ENCODE peak calls at places on chromosomes 3 and 15, in eight cellular contexts. One of them, this sample, is unnamed.

GRCh38 chr15:59199775-59200465 is 6.7 kb upstream of the LDHAL6B start:
- DNase-seq in OCI-LY7: no peak
- DNase-seq in dorsolateral prefrontal cortex: no peak
- DNase-seq in breast epithelium: no peak
- DNase-seq in Panc1: peak
- DNase-seq in right atrium auricular region: no peak
- DNase-seq in neural progenitor cell: no peak
- DNase-seq in heart left ventricle: no peak
- DNase-seq in this sample: peak

GRCh38 chr3:127975630-127976029 is 60.6 kb downstream of the KBTBD12 start:
- DNase-seq in right atrium auricular region: no peak
- DNase-seq in Panc1: no peak
- DNase-seq in breast epithelium: no peak
- DNase-seq in OCI-LY7: no peak
- DNase-seq in neural progenitor cell: no peak
- DNase-seq in heart left ventricle: no peak
- DNase-seq in dorsolateral prefrontal cortex: no peak
- DNase-seq in this sample: no peak

GRCh38 chr15:63970723-63971426 is 75.4 kb downstream of the DAPK2 start:
- DNase-seq in OCI-LY7: no peak
- DNase-seq in neural progenitor cell: no peak
- DNase-seq in breast epithelium: no peak
- DNase-seq in dorsolateral prefrontal cortex: no peak
- DNase-seq in right atrium auricular region: peak
- DNase-seq in heart left ventricle: no peak
- DNase-seq in Panc1: no peak
- DNase-seq in this sample: no peak

GRCh38 chr3:9676780-9677179 is 26.9 kb upstream of the CPNE9 start:
- DNase-seq in OCI-LY7: no peak
- DNase-seq in neural progenitor cell: no peak
- DNase-seq in right atrium auricular region: no peak
- DNase-seq in dorsolateral prefrontal cortex: no peak
- DNase-seq in Panc1: no peak
- DNase-seq in breast epithelium: no peak
- DNase-seq in heart left ventricle: no peak
- DNase-seq in this sample: no peak

GRCh38 chr15:49103002-49103401 is 52.4 kb downstream of the COPS2 start:
- DNase-seq in Panc1: no peak
- DNase-seq in right atrium auricular region: no peak
- DNase-seq in dorsolateral prefrontal cortex: no peak
- DNase-seq in heart left ventricle: no peak
- DNase-seq in breast epithelium: no peak
- DNase-seq in neural progenitor cell: no peak
- DNase-seq in OCI-LY7: no peak
- DNase-seq in this sample: no peak

GRCh38 chr15:56783156-56783856 is 50.0 kb upstream of the ZNF280D start:
- DNase-seq in heart left ventricle: no peak
- DNase-seq in right atrium auricular region: no peak
- DNase-seq in dorsolateral prefrontal cortex: no peak
- DNase-seq in breast epithelium: no peak
- DNase-seq in OCI-LY7: no peak
- DNase-seq in Panc1: no peak
- DNase-seq in neural progenitor cell: no peak
- DNase-seq in this sample: no peak

GRCh38 chr15:57640935-57641682 is 49.4 kb downstream of the MYZAP start:
- DNase-seq in OCI-LY7: peak
- DNase-seq in breast epithelium: no peak
- DNase-seq in Panc1: no peak
- DNase-seq in right atrium auricular region: no peak
- DNase-seq in heart left ventricle: no peak
- DNase-seq in neural progenitor cell: peak
- DNase-seq in dorsolateral prefrontal cortex: no peak
- DNase-seq in this sample: peak

GRCh38 chr3:148880681-148881080 is 15.6 kb downstream of the CPA3 start:
- DNase-seq in dorsolateral prefrontal cortex: no peak
- DNase-seq in OCI-LY7: peak
- DNase-seq in Panc1: no peak
- DNase-seq in neural progenitor cell: peak
- DNase-seq in heart left ventricle: no peak
- DNase-seq in right atrium auricular region: no peak
- DNase-seq in breast epithelium: no peak
- DNase-seq in this sample: no peak

GRCh38 chr3:159620873-159621272 is 367.8 kb upstream of the IL12A start:
- DNase-seq in heart left ventricle: no peak
- DNase-seq in dorsolateral prefrontal cortex: no peak
- DNase-seq in right atrium auricular region: no peak
- DNase-seq in breast epithelium: no peak
- DNase-seq in neural progenitor cell: no peak
- DNase-seq in OCI-LY7: no peak
- DNase-seq in Panc1: peak
- DNase-seq in this sample: peak

GRCh38 chr3:9211155-9211950 is 38.1 kb downstream of the SRGAP3 start:
- DNase-seq in heart left ventricle: no peak
- DNase-seq in dorsolateral prefrontal cortex: no peak
- DNase-seq in neural progenitor cell: no peak
- DNase-seq in right atrium auricular region: no peak
- DNase-seq in breast epithelium: no peak
- DNase-seq in OCI-LY7: no peak
- DNase-seq in Panc1: no peak
- DNase-seq in this sample: no peak

GRCh38 chr3:158539414-158540014 is 31.5 kb upstream of the MLF1 start:
- DNase-seq in dorsolateral prefrontal cortex: no peak
- DNase-seq in breast epithelium: no peak
- DNase-seq in neural progenitor cell: peak
- DNase-seq in OCI-LY7: peak
- DNase-seq in heart left ventricle: no peak
- DNase-seq in Panc1: peak
- DNase-seq in right atrium auricular region: no peak
- DNase-seq in this sample: peak

GRCh38 chr15:82877825-82878224 is 68.4 kb downstream of the WHAMM start:
- DNase-seq in OCI-LY7: no peak
- DNase-seq in Panc1: no peak
- DNase-seq in right atrium auricular region: no peak
- DNase-seq in dorsolateral prefrontal cortex: no peak
- DNase-seq in neural progenitor cell: no peak
- DNase-seq in heart left ventricle: no peak
- DNase-seq in breast epithelium: no peak
- DNase-seq in this sample: no peak

GRCh38 chr3:65919841-65920240 is 118.9 kb downstream of the MAGI1 start:
- DNase-seq in OCI-LY7: no peak
- DNase-seq in Panc1: no peak
- DNase-seq in right atrium auricular region: no peak
- DNase-seq in dorsolateral prefrontal cortex: no peak
- DNase-seq in neural progenitor cell: no peak
- DNase-seq in breast epithelium: no peak
- DNase-seq in heart left ventricle: no peak
- DNase-seq in this sample: no peak

GRCh38 chr3:121998030-121998580 is 23.9 kb downstream of the ILDR1 start:
- DNase-seq in breast epithelium: no peak
- DNase-seq in right atrium auricular region: no peak
- DNase-seq in dorsolateral prefrontal cortex: no peak
- DNase-seq in OCI-LY7: peak
- DNase-seq in Panc1: no peak
- DNase-seq in neural progenitor cell: no peak
- DNase-seq in heart left ventricle: no peak
- DNase-seq in this sample: no peak

GRCh38 chr15:40038267-40038653 is 721 bp downstream of the SRP14 start:
- DNase-seq in OCI-LY7: no peak
- DNase-seq in right atrium auricular region: no peak
- DNase-seq in Panc1: no peak
- DNase-seq in dorsolateral prefrontal cortex: no peak
- DNase-seq in heart left ventricle: no peak
- DNase-seq in breast epithelium: no peak
- DNase-seq in neural progenitor cell: no peak
- DNase-seq in this sample: no peak

GRCh38 chr3:145272684-145273083 is 888.3 kb downstream of the PLOD2 start:
- DNase-seq in heart left ventricle: no peak
- DNase-seq in Panc1: no peak
- DNase-seq in neural progenitor cell: no peak
- DNase-seq in OCI-LY7: no peak
- DNase-seq in breast epithelium: no peak
- DNase-seq in right atrium auricular region: no peak
- DNase-seq in dorsolateral prefrontal cortex: no peak
- DNase-seq in this sample: no peak

GRCh38 chr3:10706156-10707088 is 109.6 kb upstream of the SLC6A11 start:
- DNase-seq in right atrium auricular region: no peak
- DNase-seq in neural progenitor cell: peak
- DNase-seq in breast epithelium: no peak
- DNase-seq in dorsolateral prefrontal cortex: no peak
- DNase-seq in heart left ventricle: no peak
- DNase-seq in OCI-LY7: peak
- DNase-seq in Panc1: no peak
- DNase-seq in this sample: no peak

DNA sequence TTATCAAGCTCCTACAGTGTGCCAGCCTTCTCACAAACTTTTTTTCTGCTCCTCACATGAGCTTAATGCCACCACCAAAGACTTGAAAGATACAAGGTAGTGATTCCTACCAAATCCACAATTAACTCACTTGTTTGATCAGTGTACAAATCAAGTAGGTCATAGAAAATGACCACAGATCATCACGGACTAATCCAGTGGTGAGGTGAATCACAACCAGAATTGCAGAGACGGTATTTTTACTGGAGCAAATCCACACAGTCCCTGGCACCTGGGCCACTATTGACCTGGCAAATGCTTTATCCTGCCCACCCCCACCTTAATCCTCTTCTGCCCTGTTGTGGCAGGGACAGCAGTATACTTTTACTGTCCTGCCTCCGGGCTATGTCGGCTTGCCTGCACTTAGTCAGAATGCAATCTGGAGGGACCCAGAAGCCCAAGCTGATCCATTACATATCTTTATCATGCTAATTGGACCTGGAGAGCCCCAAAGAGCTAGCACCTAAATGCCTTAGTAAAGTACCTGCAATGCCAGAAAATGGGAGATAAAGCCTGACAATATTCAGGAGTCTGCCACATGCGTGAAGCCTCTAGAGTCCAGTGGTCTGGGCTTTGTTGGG is 83.9 kb upstream of the CDV3 start:
- DNase-seq in right atrium auricular region: no peak
- DNase-seq in neural progenitor cell: no peak
- DNase-seq in Panc1: no peak
- DNase-seq in breast epithelium: no peak
- DNase-seq in OCI-LY7: no peak
- DNase-seq in dorsolateral prefrontal cortex: no peak
- DNase-seq in heart left ventricle: no peak
- DNase-seq in this sample: no peak
- H3K27ac ChIP-seq in right atrium auricular region: no peak
- H3K27ac ChIP-seq in neural progenitor cell: no peak
- H3K27ac ChIP-seq in Panc1: peak
- H3K27ac ChIP-seq in breast epithelium: no peak
- H3K27ac ChIP-seq in OCI-LY7: peak
- H3K27ac ChIP-seq in dorsolateral prefrontal cortex: no peak
- H3K27ac ChIP-seq in heart left ventricle: no peak
- H3K27ac ChIP-seq in this sample: no peak

DNA sequence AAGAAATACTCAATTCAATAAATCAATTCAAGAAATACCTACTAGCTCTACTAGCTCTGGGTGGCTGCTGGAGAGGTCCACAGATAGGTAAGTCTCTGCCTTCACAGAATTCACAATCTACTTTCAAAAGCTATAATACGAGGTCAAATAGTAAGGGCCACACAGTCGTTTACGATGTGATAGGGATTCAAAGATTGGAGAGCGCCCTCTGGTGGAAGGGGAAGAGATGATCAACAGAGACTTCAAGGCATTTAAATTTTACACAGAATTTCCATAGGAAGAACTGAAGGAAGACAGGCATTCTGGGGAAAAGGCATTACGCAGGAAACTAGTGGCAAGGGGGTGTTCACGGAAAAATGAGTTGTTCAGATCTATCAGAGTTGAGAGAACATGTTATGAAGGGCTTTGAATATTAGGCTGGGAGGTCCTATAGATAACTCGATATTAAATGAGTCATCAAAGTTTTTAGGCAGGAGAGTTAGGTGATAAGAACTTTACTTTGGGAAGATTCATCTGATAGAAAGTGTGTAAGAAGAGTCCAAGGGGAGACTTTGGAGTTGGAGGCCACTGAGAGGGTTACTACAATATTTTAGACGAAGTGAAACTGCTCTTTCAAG is 128.8 kb downstream of the FRMD5 start:
- DNase-seq in neural progenitor cell: peak
- DNase-seq in OCI-LY7: peak
- DNase-seq in Panc1: peak
- DNase-seq in right atrium auricular region: no peak
- DNase-seq in dorsolateral prefrontal cortex: peak
- DNase-seq in breast epithelium: no peak
- DNase-seq in heart left ventricle: no peak
- DNase-seq in this sample: peak
- TF ChIP-seq CTCF in neural progenitor cell: peak
- TF ChIP-seq CTCF in OCI-LY7: peak
- TF ChIP-seq CTCF in Panc1: peak
- TF ChIP-seq CTCF in right atrium auricular region: peak
- TF ChIP-seq CTCF in dorsolateral prefrontal cortex: peak
- TF ChIP-seq CTCF in breast epithelium: peak
- TF ChIP-seq CTCF in heart left ventricle: peak
- TF ChIP-seq CTCF in this sample: peak

DNA sequence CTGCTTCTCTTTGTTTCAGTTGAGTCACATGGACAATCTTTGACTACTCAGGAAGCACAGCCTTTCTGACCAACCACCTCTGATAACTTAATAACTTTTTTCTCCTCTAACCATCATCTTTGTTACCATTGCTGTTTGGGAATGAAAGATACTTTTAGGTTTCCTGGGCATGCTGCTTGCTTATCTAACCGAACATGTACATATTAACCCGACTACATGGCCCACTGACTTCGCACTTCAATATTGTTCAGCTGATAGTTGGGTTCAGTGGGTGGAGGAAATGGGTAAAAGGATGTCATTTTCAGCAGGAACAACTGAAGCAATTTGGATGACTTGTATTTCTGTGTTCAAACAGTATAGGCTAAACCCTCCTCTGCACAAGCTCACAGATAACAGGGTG is 214.3 kb downstream of the SQOR start:
- DNase-seq in Panc1: no peak
- DNase-seq in breast epithelium: no peak
- DNase-seq in neural progenitor cell: no peak
- DNase-seq in OCI-LY7: no peak
- DNase-seq in heart left ventricle: no peak
- DNase-seq in dorsolateral prefrontal cortex: no peak
- DNase-seq in right atrium auricular region: no peak
- DNase-seq in this sample: no peak
- H3K27ac ChIP-seq in Panc1: no peak
- H3K27ac ChIP-seq in breast epithelium: no peak
- H3K27ac ChIP-seq in neural progenitor cell: no peak
- H3K27ac ChIP-seq in OCI-LY7: no peak
- H3K27ac ChIP-seq in heart left ventricle: no peak
- H3K27ac ChIP-seq in dorsolateral prefrontal cortex: no peak
- H3K27ac ChIP-seq in right atrium auricular region: no peak
- H3K27ac ChIP-seq in this sample: no peak

GRCh38 chr3:23648326-23648964 is 157.3 kb upstream of the UBE2E1 start:
- DNase-seq in right atrium auricular region: no peak
- DNase-seq in Panc1: no peak
- DNase-seq in dorsolateral prefrontal cortex: no peak
- DNase-seq in neural progenitor cell: peak
- DNase-seq in OCI-LY7: no peak
- DNase-seq in breast epithelium: no peak
- DNase-seq in heart left ventricle: no peak
- DNase-seq in this sample: no peak
- TF ChIP-seq CTCF in right atrium auricular region: no peak
- TF ChIP-seq CTCF in Panc1: peak
- TF ChIP-seq CTCF in dorsolateral prefrontal cortex: no peak
- TF ChIP-seq CTCF in neural progenitor cell: peak
- TF ChIP-seq CTCF in OCI-LY7: peak
- TF ChIP-seq CTCF in breast epithelium: no peak
- TF ChIP-seq CTCF in heart left ventricle: no peak
- TF ChIP-seq CTCF in this sample: no peak